ENCODE peak calls at places on chromosomes 3 and 15, in four cellular contexts. One of them, this sample, is unnamed.
A peak's percentile ranks its signal among the peaks of the same experiment; 100 is the strongest.

GRCh38 chr15:64343222-64343621 is 12.8 kb downstream of the CSNK1G1 start:
- DNase-seq in K562: no peak
- DNase-seq in H1: no peak
- DNase-seq in HL-60: no peak
- DNase-seq in this sample: no peak

GRCh38 chr3:191257286-191257685 is 58.2 kb downstream of the OSTN start:
- DNase-seq in K562: no peak
- DNase-seq in H1: no peak
- DNase-seq in HL-60: no peak
- DNase-seq in this sample: no peak

GRCh38 chr3:47013231-47013630 is 33.8 kb downstream of the NBEAL2 start:
- DNase-seq in K562: no peak
- DNase-seq in H1: no peak
- DNase-seq in HL-60: no peak
- DNase-seq in this sample: no peak

GRCh38 chr3:111601810-111602209 is 6.7 kb upstream of the ZBED2 start:
- DNase-seq in K562: no peak
- DNase-seq in H1: no peak
- DNase-seq in HL-60: no peak
- DNase-seq in this sample: no peak

GRCh38 chr3:71509024-71509423 is 74.5 kb downstream of the FOXP1 start:
- DNase-seq in K562: no peak
- DNase-seq in H1: no peak
- DNase-seq in HL-60: no peak
- DNase-seq in this sample: no peak

GRCh38 chr3:112354642-112355333 is 21.8 kb downstream of the CD200 start:
- DNase-seq in K562: no peak
- DNase-seq in H1: no peak
- DNase-seq in HL-60: no peak
- DNase-seq in this sample: no peak

GRCh38 chr3:6779140-6779539 is 81.8 kb upstream of the GRM7 start:
- DNase-seq in K562: peak; percentile 18
- DNase-seq in H1: no peak
- DNase-seq in HL-60: no peak
- DNase-seq in this sample: no peak

GRCh38 chr15:58537480-58537879 is 105.7 kb downstream of the LIPC start:
- DNase-seq in K562: no peak
- DNase-seq in H1: no peak
- DNase-seq in HL-60: no peak
- DNase-seq in this sample: no peak

GRCh38 chr3:170200992-170201391 is 19.5 kb upstream of the PHC3 start:
- DNase-seq in K562: no peak
- DNase-seq in H1: no peak
- DNase-seq in HL-60: no peak
- DNase-seq in this sample: no peak

DNA sequence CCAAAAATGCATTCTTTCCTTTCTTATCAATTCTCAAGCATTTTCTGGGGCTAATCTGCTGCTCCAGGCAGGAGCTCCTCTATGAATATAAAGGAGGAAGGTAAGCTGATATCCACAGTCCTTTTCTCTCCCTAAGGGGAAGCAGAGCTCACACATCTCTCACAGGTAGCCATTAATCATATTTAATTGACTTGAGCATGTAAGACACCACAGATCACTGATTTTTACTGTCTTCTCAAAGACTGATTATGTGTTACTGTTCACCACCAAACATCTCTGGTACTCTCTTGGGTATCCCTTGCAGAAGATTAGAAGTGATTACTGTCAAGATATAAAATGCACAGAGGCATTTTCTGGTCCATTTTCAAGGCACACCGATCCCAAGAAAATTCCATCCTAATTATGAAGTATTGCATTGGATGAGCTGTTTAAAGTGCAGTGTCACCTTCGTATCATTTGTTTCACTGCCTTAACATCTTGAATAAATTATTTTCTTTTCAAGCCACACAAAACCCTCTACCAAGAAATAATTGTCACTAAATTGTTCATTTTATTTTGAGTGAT is 100.7 kb downstream of the ARPP21 start:
- DNase-seq in K562: no peak
- DNase-seq in H1: no peak
- DNase-seq in HL-60: no peak
- DNase-seq in this sample: no peak
- TF ChIP-seq GABPA in K562: no peak
- TF ChIP-seq GABPA in H1: no peak
- TF ChIP-seq GABPA in HL-60: no peak
- TF ChIP-seq GABPA in this sample: no peak

DNA sequence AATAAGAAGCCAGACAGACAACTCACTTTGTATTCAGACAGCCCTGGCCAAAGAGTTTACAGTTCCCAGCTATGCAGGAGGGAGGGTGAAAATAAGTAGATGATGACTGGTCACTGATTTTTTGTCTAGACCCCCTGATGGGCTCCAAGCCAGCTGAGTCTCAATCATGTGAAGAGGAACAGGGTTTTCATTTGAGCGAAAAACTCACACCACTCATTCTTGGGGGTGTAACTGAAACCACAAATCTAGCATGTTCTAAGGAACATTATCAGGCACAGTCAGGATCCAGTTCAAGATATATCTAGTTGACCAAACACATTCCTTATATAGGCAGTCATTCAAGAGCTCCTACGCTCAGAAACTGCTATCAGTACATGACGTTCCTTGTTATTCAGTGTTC is 59.0 kb downstream of the LMCD1 start:
- DNase-seq in K562: peak; percentile 23
- DNase-seq in H1: no peak
- DNase-seq in HL-60: no peak
- DNase-seq in this sample: no peak
- TF ChIP-seq GABPA in K562: no peak
- TF ChIP-seq GABPA in H1: no peak
- TF ChIP-seq GABPA in HL-60: no peak
- TF ChIP-seq GABPA in this sample: no peak

DNA sequence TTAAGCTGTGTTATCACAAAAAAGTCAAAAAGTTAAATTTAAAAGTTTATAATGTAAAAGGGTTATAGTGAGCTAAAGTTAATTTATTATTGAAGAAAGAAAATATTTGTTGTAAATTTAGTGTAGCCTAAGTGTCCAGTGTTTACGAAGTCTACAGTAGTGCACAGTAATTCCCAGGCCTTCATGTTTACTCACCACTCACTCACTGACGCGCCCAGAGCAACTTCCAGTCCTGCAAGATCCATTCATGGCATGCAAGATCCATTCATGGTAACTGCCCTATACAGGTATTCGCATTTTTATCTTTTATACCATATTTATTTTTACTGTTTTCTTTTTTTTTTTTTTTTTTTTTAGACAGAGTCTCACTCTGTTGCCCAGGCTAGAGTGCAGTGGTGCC is 69.5 kb downstream of the TPRA1 start:
- DNase-seq in K562: no peak
- DNase-seq in H1: no peak
- DNase-seq in HL-60: no peak
- DNase-seq in this sample: no peak
- TF ChIP-seq GABPA in K562: no peak
- TF ChIP-seq GABPA in H1: no peak
- TF ChIP-seq GABPA in HL-60: no peak
- TF ChIP-seq GABPA in this sample: no peak

GRCh38 chr15:82936966-82937647 is 15.4 kb downstream of the HOMER2 start:
- DNase-seq in K562: no peak
- DNase-seq in H1: no peak
- DNase-seq in HL-60: no peak
- DNase-seq in this sample: no peak
- TF ChIP-seq GABPA in K562: no peak
- TF ChIP-seq GABPA in H1: no peak
- TF ChIP-seq GABPA in HL-60: no peak
- TF ChIP-seq GABPA in this sample: no peak

GRCh38 chr3:38599886-38600285 is 49.6 kb downstream of the SCN5A start:
- DNase-seq in K562: no peak
- DNase-seq in H1: no peak
- DNase-seq in HL-60: no peak
- DNase-seq in this sample: no peak
- TF ChIP-seq GABPA in K562: no peak
- TF ChIP-seq GABPA in H1: no peak
- TF ChIP-seq GABPA in HL-60: no peak
- TF ChIP-seq GABPA in this sample: no peak

DNA sequence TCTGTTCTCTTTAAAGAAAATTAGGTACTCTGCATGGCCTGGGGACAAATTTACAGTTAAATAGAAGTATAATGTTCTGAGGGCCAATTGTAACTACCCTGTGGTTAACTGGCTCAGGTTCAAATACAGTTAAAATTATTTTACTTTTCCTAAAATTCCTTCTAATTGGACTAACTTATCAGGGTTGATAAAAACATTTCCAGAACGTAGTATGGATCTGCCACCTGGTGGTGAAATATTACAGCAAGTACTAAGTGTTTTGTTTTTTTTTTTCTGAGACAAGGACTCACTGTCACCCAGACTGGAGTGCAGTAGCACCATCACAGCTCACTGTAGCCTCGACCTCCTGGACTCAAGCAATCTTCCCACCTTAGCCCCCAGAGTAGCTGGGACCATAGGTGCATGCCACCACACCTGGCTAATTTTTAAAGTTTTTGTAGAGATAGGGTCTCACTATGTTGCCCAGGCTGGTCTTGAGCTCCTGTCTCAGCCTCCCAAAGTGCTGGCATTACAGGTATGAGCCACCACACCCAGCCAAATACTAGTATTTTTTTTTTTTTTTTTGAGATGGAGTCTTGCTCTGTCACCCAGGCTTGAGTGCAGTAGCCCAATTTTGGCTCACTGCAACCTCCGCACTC is 29.2 kb downstream of the NEO1 start:
- DNase-seq in K562: peak; percentile 8
- DNase-seq in H1: no peak
- DNase-seq in HL-60: peak; percentile 5
- DNase-seq in this sample: no peak
- TF ChIP-seq GABPA in K562: no peak
- TF ChIP-seq GABPA in H1: no peak
- TF ChIP-seq GABPA in HL-60: no peak
- TF ChIP-seq GABPA in this sample: no peak

GRCh38 chr15:62711691-62712454 is 330.7 kb upstream of the TPM1 start:
- DNase-seq in K562: no peak
- DNase-seq in H1: no peak
- DNase-seq in HL-60: no peak
- DNase-seq in this sample: peak; percentile 1

GRCh38 chr15:62712455-62712839 is 330.1 kb upstream of the TPM1 start:
- DNase-seq in K562: no peak
- DNase-seq in H1: no peak
- DNase-seq in HL-60: no peak
- DNase-seq in this sample: no peak

GRCh38 chr15:62709261-62709660 is 333.3 kb upstream of the TPM1 start:
- DNase-seq in K562: no peak
- DNase-seq in H1: no peak
- DNase-seq in HL-60: no peak
- DNase-seq in this sample: no peak

GRCh38 chr15:62706361-62706760 is 336.2 kb upstream of the TPM1 start:
- DNase-seq in K562: no peak
- DNase-seq in H1: no peak
- DNase-seq in HL-60: no peak
- DNase-seq in this sample: no peak

GRCh38 chr15:62708470-62708869 is 334.1 kb upstream of the TPM1 start:
- DNase-seq in K562: no peak
- DNase-seq in H1: no peak
- DNase-seq in HL-60: no peak
- DNase-seq in this sample: no peak
- TF ChIP-seq GABPA in K562: no peak
- TF ChIP-seq GABPA in H1: no peak
- TF ChIP-seq GABPA in HL-60: no peak
- TF ChIP-seq GABPA in this sample: no peak

GRCh38 chr15:59917504-59918157 is 86.5 kb upstream of the FOXB1 start:
- DNase-seq in K562: peak; percentile 63
- DNase-seq in H1: peak; percentile 56
- DNase-seq in HL-60: peak; percentile 8
- DNase-seq in this sample: peak; percentile 8
- TF ChIP-seq GABPA in K562: no peak
- TF ChIP-seq GABPA in H1: no peak
- TF ChIP-seq GABPA in HL-60: no peak
- TF ChIP-seq GABPA in this sample: no peak

DNA sequence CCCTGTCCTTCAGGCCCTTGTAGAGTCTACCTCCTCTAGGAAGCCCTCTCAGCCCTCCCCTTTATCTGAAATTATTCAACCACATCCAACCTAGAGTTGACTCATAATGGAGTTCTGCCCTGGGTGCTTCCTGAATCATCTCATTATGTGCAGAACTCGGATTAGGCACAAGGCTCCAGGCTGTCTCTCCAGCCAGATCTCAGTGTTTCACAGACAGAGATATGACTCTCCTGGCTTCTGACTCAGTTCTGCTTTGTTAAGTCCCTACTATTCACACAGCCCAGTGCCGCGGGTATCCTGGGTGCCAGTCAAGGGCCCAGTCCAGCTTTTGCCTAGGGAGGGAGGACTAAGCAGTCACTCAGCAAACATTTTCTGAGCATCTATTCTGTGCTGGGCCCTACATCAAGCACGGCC is 9.3 kb downstream of the STRA6 start:
- DNase-seq in K562: no peak
- DNase-seq in H1: no peak
- DNase-seq in HL-60: no peak
- DNase-seq in this sample: peak; percentile 37
- TF ChIP-seq GABPA in K562: no peak
- TF ChIP-seq GABPA in H1: no peak
- TF ChIP-seq GABPA in HL-60: no peak
- TF ChIP-seq GABPA in this sample: no peak

This sample was measured in GM12878.